ENCODE peak calls at places on chromosomes 7 and 10, in six cellular contexts. P, B, S, W, Q and X are unnamed samples.
A peak's percentile ranks its signal among the peaks of the same experiment; 100 is the strongest.

GRCh38 chr7:132580277-132580676 is 4.0 kb upstream of the PLXNA4 start:
- DNase-seq in P (no peak), B (no peak), S (no peak), W (no peak), Q (no peak), X (no peak)

GRCh38 chr7:29434405-29434804 is 129.2 kb upstream of the PRR15 start:
- DNase-seq in P (no peak), B (no peak), S (no peak), W (no peak), Q (no peak), X (no peak)

GRCh38 chr10:59362991-59363390 is 642 bp upstream of the FAM13C start:
- DNase-seq in P (peak; percentile 63), B (peak; percentile 68), S (peak; percentile 26), W (no peak), Q (no peak), X (no peak)

GRCh38 chr10:71963351-71963755 is 842 bp upstream of the CHST3 start:
- DNase-seq in P (no peak), B (peak; percentile 38), S (peak; percentile 58), W (no peak), Q (no peak), X (no peak)

GRCh38 chr7:14020339-14020900 is 31.0 kb upstream of the ETV1 start:
- DNase-seq in P (no peak), B (no peak), S (no peak), W (no peak), Q (no peak), X (no peak)

GRCh38 chr7:29281782-29282541 is 87.4 kb downstream of the CHN2 start:
- DNase-seq in P (peak; percentile 41), B (peak; percentile 72), S (no peak), W (no peak), Q (no peak), X (no peak)

GRCh38 chr7:41870505-41871138 is 167.7 kb upstream of the INHBA start:
- DNase-seq in P (no peak), B (no peak), S (peak; percentile 20), W (no peak), Q (no peak), X (no peak)

GRCh38 chr7:117901089-117901797 is 28.0 kb upstream of the CTTNBP2 start:
- DNase-seq in P (no peak), B (no peak), S (no peak), W (no peak), Q (no peak), X (no peak)

GRCh38 chr7:29974286-29974685 is 15.3 kb downstream of the SCRN1 start:
- DNase-seq in P (no peak), B (peak; percentile 61), S (no peak), W (no peak), Q (no peak), X (no peak)

GRCh38 chr10:60955957-60956425 is 12.0 kb upstream of the RHOBTB1 start:
- DNase-seq in P (no peak), B (no peak), S (peak; percentile 66), W (no peak), Q (no peak), X (no peak)

GRCh38 chr7:12025246-12025645 is 185.8 kb upstream of the TMEM106B start:
- DNase-seq in P (no peak), B (no peak), S (peak; percentile 11), W (no peak), Q (no peak), X (no peak)

GRCh38 chr10:52335665-52336064 is 21.6 kb downstream of the DKK1 start:
- DNase-seq in P (no peak), B (no peak), S (no peak), W (no peak), Q (no peak), X (no peak)

GRCh38 chr10:12709516-12709915 is 292.0 kb downstream of the CCDC3 start:
- DNase-seq in P (no peak), B (no peak), S (peak; percentile 61), W (no peak), Q (no peak), X (no peak)

GRCh38 chr7:103573479-103574058 is 127.6 kb upstream of the SLC26A5 start:
- DNase-seq in P (no peak), B (peak; percentile 78), S (peak; percentile 41), W (no peak), Q (no peak), X (peak; percentile 6)

GRCh38 chr7:100489824-100490223 is 6.1 kb downstream of the NYAP1 start:
- DNase-seq in P (peak; percentile 96), B (peak; percentile 87), S (peak; percentile 88), W (no peak), Q (no peak), X (peak; percentile 92)

GRCh38 chr10:82815680-82816079 is 940.7 kb downstream of the NRG3 start:
- DNase-seq in P (no peak), B (no peak), S (no peak), W (no peak), Q (no peak), X (no peak)

GRCh38 chr7:91156326-91156725 is 107.9 kb upstream of the FZD1 start:
- DNase-seq in P (no peak), B (no peak), S (no peak), W (no peak), Q (no peak), X (no peak)

GRCh38 chr7:131087756-131088658 is 239.7 kb upstream of the MKLN1 start:
- DNase-seq in P (peak; percentile 5), B (no peak), S (no peak), W (no peak), Q (no peak), X (no peak)

GRCh38 chr10:103793920-103794883 is 61.2 kb downstream of the SH3PXD2A start:
- DNase-seq in P (no peak), B (no peak), S (no peak), W (no peak), Q (no peak), X (no peak)

GRCh38 chr7:20075415-20075814 is 141.8 kb downstream of the MACC1 start:
- DNase-seq in P (no peak), B (no peak), S (no peak), W (no peak), Q (no peak), X (no peak)

GRCh38 chr7:43353902-43354301 is 229.0 kb upstream of the STK17A start:
- DNase-seq in P (no peak), B (no peak), S (no peak), W (no peak), Q (no peak), X (no peak)

GRCh38 chr10:5317547-5318107 is 47.1 kb upstream of the UCN3 start:
- DNase-seq in P (no peak), B (no peak), S (peak; percentile 72), W (peak; percentile 49), Q (peak; percentile 26), X (peak; percentile 52)

GRCh38 chr10:43985941-43986340 is 337.3 kb upstream of the ZNF32 start:
- DNase-seq in P (no peak), B (no peak), S (no peak), W (no peak), Q (no peak), X (no peak)

GRCh38 chr10:92847185-92847864 is 995 bp upstream of the EXOC6 start:
- DNase-seq in P (peak; percentile 44), B (no peak), S (no peak), W (no peak), Q (no peak), X (no peak)

GRCh38 chr10:97574374-97575100 is 2.0 kb downstream of the ANKRD2 start:
- DNase-seq in P (peak; percentile 85), B (peak; percentile 94), S (peak; percentile 84), W (no peak), Q (no peak), X (no peak)

GRCh38 chr7:43808410-43808809 is 49.9 kb downstream of the BLVRA start:
- DNase-seq in P (peak; percentile 7), B (no peak), S (no peak), W (no peak), Q (no peak), X (no peak)

GRCh38 chr7:30971840-30972563 is 8.2 kb downstream of the GHRHR start:
- DNase-seq in P (no peak), B (no peak), S (no peak), W (no peak), Q (no peak), X (no peak)